ENCODE peak calls at places on chromosomes 13 and 19, in ten cellular contexts. E is CD8-positive, alpha-beta memory T cell; G is colonic mucosa; J is neural progenitor cell; H is mammary epithelial cell; R is Peyer's patch; N is SJSA1; A is pancreas; Z is fibroblast of lung; T is prostate gland. U is an unnamed sample. For H3K4me1, the result is how much of the 10 kb centered on the place peaks cover.

GRCh38 chr13:110713981-110714797 is 689 bp downstream of the ING1 start:
- DNase-seq in E (peak), Z (peak), J (peak), N (peak), H (peak), G (peak), T (peak), A (peak), R (peak), U (peak)

GRCh38 chr19:3253270-3253669 is 28.8 kb downstream of the CELF5 start:
- DNase-seq in G (no peak), A (no peak), T (no peak), E (no peak), J (no peak), R (no peak), Z (no peak), N (no peak), H (no peak), U (no peak)

GRCh38 chr19:44570984-44571684 is 41.7 kb upstream of the CEACAM20 start:
- DNase-seq in E (peak), J (peak), Z (peak), A (no peak), N (peak), G (peak), R (peak), T (peak), H (peak), U (no peak)

GRCh38 chr13:79226938-79227337 is 179.1 kb downstream of the RBM26 start:
- DNase-seq in R (no peak), N (no peak), H (no peak), E (no peak), Z (no peak), A (no peak), J (no peak), G (no peak), T (no peak), U (no peak)

GRCh38 chr13:48400820-48401219 is 12.1 kb downstream of the LPAR6 start:
- DNase-seq in T (peak), J (no peak), Z (peak), E (peak), N (no peak), A (no peak), R (no peak), G (no peak), H (peak), U (no peak)

GRCh38 chr13:21674271-21675009 is 3.6 kb downstream of the FGF9 start:
- DNase-seq in J (peak), Z (no peak), E (peak), R (no peak), N (no peak), H (no peak), A (peak), G (peak), T (no peak), U (no peak)

GRCh38 chr19:43619262-43620060 is at the start of gene ZNF428:
- DNase-seq in A (peak), G (peak), H (peak), T (peak), R (peak), E (peak), J (peak), N (peak), Z (peak), U (peak)

GRCh38 chr13:95452376-95452775 is 100.1 kb upstream of the CLDN10 start:
- DNase-seq in T (no peak), N (no peak), Z (peak), R (no peak), E (no peak), A (no peak), J (no peak), H (no peak), G (no peak), U (no peak)

GRCh38 chr13:106348032-106348431 is 187.4 kb downstream of the EFNB2 start:
- DNase-seq in A (no peak), G (no peak), J (peak), T (no peak), Z (peak), R (no peak), E (no peak), H (peak), N (no peak), U (no peak)

GRCh38 chr13:43156916-43157315 is 133.5 kb downstream of the DNAJC15 start:
- DNase-seq in H (no peak), G (no peak), E (no peak), T (no peak), R (no peak), Z (peak), J (no peak), A (no peak), N (no peak), U (no peak)

GRCh38 chr13:41306271-41307150 is 4.6 kb upstream of the NAA16 start:
- DNase-seq in N (no peak), G (no peak), T (no peak), H (no peak), E (no peak), R (no peak), J (no peak), Z (peak), A (peak), U (no peak)

GRCh38 chr13:44653261-44653660 is 77.1 kb upstream of the TSC22D1 start:
- DNase-seq in A (no peak), N (no peak), T (no peak), G (no peak), Z (peak), E (no peak), J (no peak), H (peak), R (no peak), U (no peak)

GRCh38 chr13:41561179-41561578 is 103.8 kb downstream of the RGCC start:
- DNase-seq in A (no peak), N (no peak), R (no peak), J (no peak), E (no peak), T (no peak), G (no peak), Z (peak), H (no peak), U (no peak)

GRCh38 chr19:35357867-35358573 is at the start of gene FFAR3:
- DNase-seq in H (no peak), Z (no peak), N (no peak), R (no peak), T (no peak), G (no peak), A (no peak), E (no peak), J (no peak), U (peak)

GRCh38 chr13:98466634-98467236 is 110.2 kb downstream of the STK24 start:
- DNase-seq in Z (peak), N (no peak), H (no peak), T (no peak), J (peak), R (peak), E (no peak), A (peak), G (no peak), U (no peak)

GRCh38 chr19:4393947-4394590 is 6.3 kb downstream of the SH3GL1 start:
- DNase-seq in N (no peak), E (no peak), A (no peak), J (peak), G (no peak), H (no peak), R (no peak), T (no peak), Z (peak), U (no peak)

GRCh38 chr19:45010306-45010705 is 9.0 kb downstream of the RELB start:
- DNase-seq in Z (no peak), N (no peak), H (no peak), E (no peak), A (no peak), J (no peak), T (no peak), R (no peak), G (no peak), U (no peak)

GRCh38 chr19:19110410-19111137 is 27.7 kb downstream of the TMEM161A start:
- DNase-seq in A (no peak), Z (peak), E (no peak), N (no peak), J (peak), G (no peak), R (no peak), T (no peak), H (no peak), U (no peak)

GRCh38 chr19:14432817-14433453 is at the start of gene PKN1:
- DNase-seq in T (no peak), G (peak), N (no peak), J (peak), H (no peak), E (peak), Z (no peak), R (peak), A (peak), U (no peak)

DNA sequence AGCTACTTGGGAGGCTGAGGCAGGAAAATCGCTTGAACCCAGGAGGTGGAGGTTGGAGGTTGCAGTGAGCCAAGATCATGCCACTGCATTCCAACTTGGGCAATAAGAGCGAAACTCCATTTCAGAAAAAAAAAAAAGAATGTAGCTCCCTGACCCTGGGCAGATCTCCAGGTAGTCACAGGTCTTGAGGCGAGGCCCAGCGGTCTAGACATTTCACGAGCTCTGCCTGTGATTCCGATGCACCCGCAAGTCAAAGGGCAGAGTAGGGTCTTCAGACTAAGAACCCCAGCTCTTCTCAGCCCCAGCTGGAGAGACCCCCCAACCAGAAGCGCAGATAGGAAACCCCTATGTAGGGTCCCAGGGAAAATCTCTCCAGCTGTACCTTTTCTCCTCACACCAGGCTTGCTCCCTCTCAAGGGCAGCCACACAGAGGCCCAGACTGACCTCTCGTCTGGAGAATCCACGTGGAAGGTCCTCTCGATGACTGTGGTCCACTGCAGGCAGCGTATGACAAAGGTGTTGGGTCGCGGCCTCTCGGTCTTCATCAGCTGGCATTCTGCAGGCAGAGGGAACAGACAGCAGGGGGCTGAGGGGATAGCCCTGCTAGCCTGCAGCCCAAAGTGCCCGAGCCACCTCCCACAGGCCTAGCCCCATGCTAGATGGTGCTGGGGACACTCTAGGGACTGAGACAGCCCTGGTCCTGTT is 28.4 kb upstream of the CCNP start:
- DNase-seq in N (no peak), Z (no peak), T (no peak), R (no peak), G (no peak), A (no peak), H (no peak), J (no peak), E (no peak), U (no peak)
- H3K27ac ChIP-seq in N (no peak), Z (no peak), T (no peak), R (no peak), G (no peak), A (no peak), H (no peak), J (no peak), E (no peak), U (no peak)

DNA sequence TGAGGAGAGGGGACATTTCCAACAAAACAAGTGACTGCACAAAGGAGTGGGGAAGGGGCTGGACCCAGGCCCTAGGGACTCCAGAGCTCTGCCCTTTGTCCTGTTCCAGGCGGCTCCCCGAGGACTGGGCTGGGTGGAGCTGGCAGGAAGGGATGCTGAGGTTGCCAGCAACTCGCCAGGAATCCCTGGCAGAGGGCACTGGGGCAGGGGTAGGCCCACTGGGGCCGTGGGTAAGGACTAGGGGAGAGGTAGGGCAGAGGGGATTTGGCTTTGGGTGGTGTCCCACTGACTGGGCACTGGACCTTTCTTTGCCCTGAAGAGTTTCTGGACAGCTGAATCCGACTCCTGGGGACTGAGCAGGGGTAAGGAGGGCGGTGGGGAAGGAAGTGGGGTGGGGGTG is 7.9 kb downstream of the LIPE start:
- DNase-seq in R (no peak), T (no peak), N (no peak), G (no peak), Z (no peak), J (no peak), E (no peak), H (no peak), A (no peak), U (no peak)
- H3K4me1 ChIP-seq in R (under half), T (under half), N (under half), G (under half), Z (under half), J (under half), E (under half), H (under half), A (under half), U (under half)

GRCh38 chr13:55554741-55555140 is 1586.0 kb upstream of the PRR20A start:
- DNase-seq in A (no peak), E (no peak), T (no peak), N (no peak), R (no peak), J (no peak), G (no peak), H (no peak), Z (no peak), U (no peak)

DNA sequence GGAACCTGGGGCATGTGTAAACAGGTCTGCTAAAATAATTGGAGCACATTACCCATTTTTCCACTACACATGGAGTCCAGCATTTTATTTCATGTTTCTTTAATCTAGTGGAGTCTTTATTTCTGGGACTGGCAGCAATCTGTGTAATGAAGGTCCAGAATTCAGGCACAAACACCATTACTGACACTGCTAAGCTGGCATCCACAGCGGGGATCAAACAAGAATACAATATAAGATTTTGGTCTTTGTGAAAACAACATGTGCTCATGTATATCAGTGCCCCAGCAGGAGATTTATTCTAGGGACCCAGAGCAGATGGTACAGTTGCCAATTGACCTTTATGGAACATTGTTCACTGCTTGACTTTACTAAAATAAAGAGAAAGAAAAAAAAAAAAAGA is 1587.0 kb upstream of the PRR20A start:
- DNase-seq in G (no peak), R (no peak), N (no peak), Z (no peak), E (no peak), A (no peak), H (no peak), J (no peak), T (no peak), U (no peak)
- H3K4me3 ChIP-seq in G (no peak), R (no peak), N (no peak), Z (no peak), E (no peak), A (no peak), H (no peak), J (no peak), T (no peak), U (no peak)

DNA sequence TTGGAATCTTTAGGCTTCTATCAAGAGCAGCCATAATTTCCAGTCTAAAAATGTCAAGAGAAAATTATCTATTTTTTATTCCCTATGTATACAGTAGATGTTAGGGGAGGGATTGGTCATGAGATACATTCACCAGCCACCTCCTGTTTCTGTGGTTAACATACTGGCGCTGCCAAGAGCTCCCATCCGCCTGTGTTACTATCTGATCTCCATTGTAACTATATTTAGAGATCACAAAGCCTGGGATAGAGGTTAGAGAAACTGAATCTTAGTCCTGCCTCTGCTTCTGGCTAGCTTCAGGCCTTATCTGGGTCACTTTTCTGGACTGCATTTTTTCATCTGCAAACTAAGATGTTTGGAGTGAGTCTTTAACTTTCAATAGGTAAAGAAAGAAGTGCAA is 46.3 kb downstream of the POLR1D start:
- DNase-seq in T (no peak), G (no peak), Z (peak), R (no peak), E (no peak), N (no peak), J (no peak), H (no peak), A (no peak), U (no peak)
- H3K27ac ChIP-seq in T (no peak), G (no peak), Z (no peak), R (no peak), E (no peak), N (no peak), J (no peak), H (no peak), A (no peak), U (no peak)

U was measured in tibial artery.